ENCODE peak calls at places on chromosomes 12 and 14, in five cellular contexts. One of them, this sample, is unnamed. For H3K4me1 and H3K9me3, the result is how much of the 10 kb centered on the place peaks cover.

GRCh38 chr14:101124860-101125259 is 221.3 kb upstream of the RTL1 start:
- DNase-seq in CD4-positive, CD25-positive, alpha-beta regulatory T cell: no peak
- DNase-seq in RWPE2: no peak
- DNase-seq in heart left ventricle: no peak
- DNase-seq in A673: no peak
- DNase-seq in this sample: no peak

GRCh38 chr14:58280954-58281787 is 17.2 kb upstream of the ARID4A start:
- DNase-seq in RWPE2: no peak
- DNase-seq in CD4-positive, CD25-positive, alpha-beta regulatory T cell: peak
- DNase-seq in A673: peak
- DNase-seq in heart left ventricle: peak
- DNase-seq in this sample: no peak

GRCh38 chr14:65101631-65102440 is 481 bp downstream of the MAX start:
- DNase-seq in RWPE2: no peak
- DNase-seq in heart left ventricle: peak
- DNase-seq in CD4-positive, CD25-positive, alpha-beta regulatory T cell: peak
- DNase-seq in A673: peak
- DNase-seq in this sample: peak

GRCh38 chr12:57280234-57281062 is 29.5 kb upstream of the STAC3 start:
- DNase-seq in heart left ventricle: no peak
- DNase-seq in RWPE2: peak
- DNase-seq in CD4-positive, CD25-positive, alpha-beta regulatory T cell: peak
- DNase-seq in A673: peak
- DNase-seq in this sample: peak

GRCh38 chr12:76259660-76260389 is 88.4 kb downstream of the BBS10 start:
- DNase-seq in RWPE2: no peak
- DNase-seq in CD4-positive, CD25-positive, alpha-beta regulatory T cell: no peak
- DNase-seq in heart left ventricle: no peak
- DNase-seq in A673: peak
- DNase-seq in this sample: no peak

GRCh38 chr12:100106861-100107260 is 35.8 kb downstream of the BLTP3B start:
- DNase-seq in A673: no peak
- DNase-seq in RWPE2: no peak
- DNase-seq in CD4-positive, CD25-positive, alpha-beta regulatory T cell: no peak
- DNase-seq in heart left ventricle: no peak
- DNase-seq in this sample: no peak

GRCh38 chr12:4141344-4142270 is 132.0 kb upstream of the CCND2 start:
- DNase-seq in CD4-positive, CD25-positive, alpha-beta regulatory T cell: peak
- DNase-seq in heart left ventricle: peak
- DNase-seq in A673: no peak
- DNase-seq in RWPE2: peak
- DNase-seq in this sample: no peak

GRCh38 chr14:103142031-103142430 is 18.8 kb downstream of the TNFAIP2 start:
- DNase-seq in CD4-positive, CD25-positive, alpha-beta regulatory T cell: no peak
- DNase-seq in A673: no peak
- DNase-seq in RWPE2: no peak
- DNase-seq in heart left ventricle: no peak
- DNase-seq in this sample: no peak

GRCh38 chr14:60867503-60868172 is 113.2 kb downstream of the TRMT5 start:
- DNase-seq in RWPE2: no peak
- DNase-seq in CD4-positive, CD25-positive, alpha-beta regulatory T cell: no peak
- DNase-seq in heart left ventricle: no peak
- DNase-seq in A673: no peak
- DNase-seq in this sample: no peak

GRCh38 chr14:79614443-79614842 is 596.9 kb downstream of the DIO2 start:
- DNase-seq in A673: no peak
- DNase-seq in CD4-positive, CD25-positive, alpha-beta regulatory T cell: no peak
- DNase-seq in heart left ventricle: no peak
- DNase-seq in RWPE2: no peak
- DNase-seq in this sample: no peak

GRCh38 chr12:101698782-101699347 is 1.4 kb downstream of the CHPT1 start:
- DNase-seq in A673: peak
- DNase-seq in heart left ventricle: no peak
- DNase-seq in RWPE2: no peak
- DNase-seq in CD4-positive, CD25-positive, alpha-beta regulatory T cell: peak
- DNase-seq in this sample: peak

GRCh38 chr14:92760524-92760805 is 12.0 kb upstream of the LGMN start:
- DNase-seq in CD4-positive, CD25-positive, alpha-beta regulatory T cell: no peak
- DNase-seq in RWPE2: no peak
- DNase-seq in heart left ventricle: no peak
- DNase-seq in A673: no peak
- DNase-seq in this sample: no peak

GRCh38 chr14:63647696-63648410 is 6.2 kb upstream of the WDR89 start:
- DNase-seq in CD4-positive, CD25-positive, alpha-beta regulatory T cell: no peak
- DNase-seq in heart left ventricle: no peak
- DNase-seq in A673: no peak
- DNase-seq in RWPE2: no peak
- DNase-seq in this sample: no peak

GRCh38 chr12:8668441-8668840 is 5.8 kb upstream of the MFAP5 start:
- DNase-seq in A673: no peak
- DNase-seq in RWPE2: no peak
- DNase-seq in heart left ventricle: no peak
- DNase-seq in CD4-positive, CD25-positive, alpha-beta regulatory T cell: no peak
- DNase-seq in this sample: no peak

GRCh38 chr12:26126340-26127284 is 1.8 kb upstream of the BHLHE41 start:
- DNase-seq in heart left ventricle: peak
- DNase-seq in CD4-positive, CD25-positive, alpha-beta regulatory T cell: peak
- DNase-seq in RWPE2: peak
- DNase-seq in A673: peak
- DNase-seq in this sample: peak

GRCh38 chr14:102779574-102780315 is 2.5 kb downstream of the TRAF3 start:
- DNase-seq in RWPE2: no peak
- DNase-seq in heart left ventricle: no peak
- DNase-seq in A673: no peak
- DNase-seq in CD4-positive, CD25-positive, alpha-beta regulatory T cell: no peak
- DNase-seq in this sample: peak

GRCh38 chr14:89899917-89900680 is 54.4 kb downstream of the EFCAB11 start:
- DNase-seq in CD4-positive, CD25-positive, alpha-beta regulatory T cell: peak
- DNase-seq in heart left ventricle: no peak
- DNase-seq in A673: peak
- DNase-seq in RWPE2: no peak
- DNase-seq in this sample: no peak

GRCh38 chr12:11150832-11151231 is 16.4 kb upstream of the TAS2R30 start:
- DNase-seq in RWPE2: no peak
- DNase-seq in CD4-positive, CD25-positive, alpha-beta regulatory T cell: no peak
- DNase-seq in heart left ventricle: no peak
- DNase-seq in A673: no peak
- DNase-seq in this sample: no peak

GRCh38 chr12:105409881-105410471 is 79.5 kb downstream of the C12orf75 start:
- DNase-seq in CD4-positive, CD25-positive, alpha-beta regulatory T cell: peak
- DNase-seq in A673: peak
- DNase-seq in RWPE2: no peak
- DNase-seq in heart left ventricle: peak
- DNase-seq in this sample: no peak

DNA sequence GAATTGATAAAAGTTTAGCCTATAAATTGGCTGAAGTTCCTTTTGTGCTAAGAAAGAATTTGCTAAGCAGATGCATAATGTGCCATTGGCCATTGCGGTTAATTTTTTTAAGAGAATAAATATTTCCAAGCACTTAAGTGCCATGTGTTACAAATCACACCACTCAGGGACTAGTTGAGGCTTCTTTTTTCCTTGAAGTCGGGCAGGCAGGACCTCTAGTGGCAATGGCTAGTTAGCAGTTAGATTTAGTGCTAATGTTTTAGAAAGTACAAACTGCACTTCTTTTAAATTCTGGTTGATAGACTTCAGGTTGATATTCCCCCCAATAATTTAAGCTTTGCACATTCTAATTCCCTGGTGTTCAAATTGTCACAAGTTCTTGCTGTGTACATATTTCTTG is 294.3 kb downstream of the APAF1 start:
- DNase-seq in heart left ventricle: no peak
- DNase-seq in A673: peak
- DNase-seq in CD4-positive, CD25-positive, alpha-beta regulatory T cell: peak
- DNase-seq in RWPE2: no peak
- DNase-seq in this sample: no peak
- H3K4me3 ChIP-seq in heart left ventricle: no peak
- H3K4me3 ChIP-seq in A673: no peak
- H3K4me3 ChIP-seq in CD4-positive, CD25-positive, alpha-beta regulatory T cell: no peak
- H3K4me3 ChIP-seq in RWPE2: no peak
- H3K4me3 ChIP-seq in this sample: no peak

GRCh38 chr12:122845041-122845864 is 10.0 kb downstream of the HIP1R start:
- DNase-seq in heart left ventricle: no peak
- DNase-seq in RWPE2: peak
- DNase-seq in A673: no peak
- DNase-seq in CD4-positive, CD25-positive, alpha-beta regulatory T cell: no peak
- DNase-seq in this sample: peak
- H3K4me1 ChIP-seq in heart left ventricle: under half
- H3K4me1 ChIP-seq in RWPE2: under half
- H3K4me1 ChIP-seq in A673: under half
- H3K4me1 ChIP-seq in CD4-positive, CD25-positive, alpha-beta regulatory T cell: under half
- H3K4me1 ChIP-seq in this sample: under half

GRCh38 chr12:14402697-14403096 is 37.2 kb downstream of the ATF7IP start:
- DNase-seq in heart left ventricle: no peak
- DNase-seq in RWPE2: no peak
- DNase-seq in A673: no peak
- DNase-seq in CD4-positive, CD25-positive, alpha-beta regulatory T cell: no peak
- DNase-seq in this sample: no peak
- H3K9me3 ChIP-seq in heart left ventricle: under half
- H3K9me3 ChIP-seq in RWPE2: under half
- H3K9me3 ChIP-seq in A673: under half
- H3K9me3 ChIP-seq in CD4-positive, CD25-positive, alpha-beta regulatory T cell: under half
- H3K9me3 ChIP-seq in this sample: under half

DNA sequence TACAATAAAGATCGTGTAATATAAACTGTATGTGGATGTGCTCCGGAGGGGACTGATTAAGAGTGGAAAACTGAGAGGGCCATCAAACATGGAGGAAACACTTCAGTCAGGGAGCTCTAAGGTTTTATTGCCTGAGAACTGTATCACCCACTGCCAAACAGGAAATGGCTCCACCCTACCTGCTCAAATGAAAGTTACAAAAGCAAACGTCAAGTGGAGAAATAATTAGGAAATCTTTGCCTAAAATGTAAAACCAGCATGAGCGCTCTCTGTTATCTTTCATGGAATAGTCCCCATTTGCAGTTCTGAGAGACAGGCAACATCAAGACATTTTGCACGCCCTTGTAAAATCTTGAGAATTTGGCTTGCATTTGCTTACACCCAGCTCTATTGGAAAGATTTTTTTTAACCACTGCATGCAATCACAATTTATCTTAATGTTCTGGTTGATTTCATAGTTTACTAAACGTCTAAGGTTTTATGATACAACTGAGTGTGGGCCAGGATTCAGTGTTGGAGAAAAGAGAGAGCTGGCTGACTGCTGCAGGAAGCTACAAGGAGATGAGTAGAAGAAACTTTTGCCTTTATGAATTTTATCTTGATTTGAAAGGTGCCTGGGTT is 344.0 kb upstream of the PRICKLE1 start:
- DNase-seq in RWPE2: no peak
- DNase-seq in A673: no peak
- DNase-seq in CD4-positive, CD25-positive, alpha-beta regulatory T cell: no peak
- DNase-seq in heart left ventricle: no peak
- DNase-seq in this sample: no peak
- H3K4me3 ChIP-seq in RWPE2: no peak
- H3K4me3 ChIP-seq in A673: no peak
- H3K4me3 ChIP-seq in CD4-positive, CD25-positive, alpha-beta regulatory T cell: no peak
- H3K4me3 ChIP-seq in heart left ventricle: no peak
- H3K4me3 ChIP-seq in this sample: no peak

GRCh38 chr12:113090740-113091139 is 34.2 kb downstream of the DTX1 start:
- DNase-seq in CD4-positive, CD25-positive, alpha-beta regulatory T cell: no peak
- DNase-seq in A673: no peak
- DNase-seq in RWPE2: no peak
- DNase-seq in heart left ventricle: no peak
- DNase-seq in this sample: no peak

GRCh38 chr12:113088971-113089756 is 32.6 kb downstream of the DTX1 start:
- DNase-seq in A673: no peak
- DNase-seq in RWPE2: no peak
- DNase-seq in heart left ventricle: no peak
- DNase-seq in CD4-positive, CD25-positive, alpha-beta regulatory T cell: peak
- DNase-seq in this sample: no peak

GRCh38 chr12:113091506-113091905 is 35.0 kb downstream of the DTX1 start:
- DNase-seq in CD4-positive, CD25-positive, alpha-beta regulatory T cell: no peak
- DNase-seq in RWPE2: no peak
- DNase-seq in heart left ventricle: no peak
- DNase-seq in A673: no peak
- DNase-seq in this sample: no peak

GRCh38 chr12:113088037-113088436 is 31.5 kb downstream of the DTX1 start:
- DNase-seq in A673: no peak
- DNase-seq in CD4-positive, CD25-positive, alpha-beta regulatory T cell: no peak
- DNase-seq in heart left ventricle: no peak
- DNase-seq in RWPE2: no peak
- DNase-seq in this sample: no peak

DNA sequence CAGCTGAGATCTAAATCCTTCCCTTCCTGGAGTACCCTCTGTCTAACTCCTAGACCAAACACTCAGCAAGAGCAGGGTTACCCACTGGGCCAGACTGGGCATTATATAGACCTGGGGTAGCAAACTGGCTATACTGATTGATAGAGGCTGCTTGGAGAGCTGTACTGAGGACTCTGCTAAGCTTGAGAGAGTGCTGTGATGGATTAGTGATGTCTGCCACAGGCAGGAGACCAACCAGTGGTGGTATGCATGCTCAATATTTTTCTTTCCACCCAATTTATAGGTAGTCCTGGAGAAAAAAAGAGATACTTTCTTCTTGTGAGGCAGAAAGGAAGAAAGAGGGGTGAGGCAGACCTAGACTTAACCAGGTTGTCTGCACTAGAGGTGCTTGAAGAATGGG is 33.3 kb downstream of the DTX1 start:
- DNase-seq in RWPE2: no peak
- DNase-seq in A673: no peak
- DNase-seq in CD4-positive, CD25-positive, alpha-beta regulatory T cell: no peak
- DNase-seq in heart left ventricle: no peak
- DNase-seq in this sample: no peak
- H3K4me1 ChIP-seq in RWPE2: under half
- H3K4me1 ChIP-seq in A673: under half
- H3K4me1 ChIP-seq in CD4-positive, CD25-positive, alpha-beta regulatory T cell: half or more
- H3K4me1 ChIP-seq in heart left ventricle: under half
- H3K4me1 ChIP-seq in this sample: under half

GRCh38 chr12:132529156-132529839 is 39.3 kb downstream of the FBRSL1 start:
- DNase-seq in CD4-positive, CD25-positive, alpha-beta regulatory T cell: no peak
- DNase-seq in RWPE2: no peak
- DNase-seq in heart left ventricle: no peak
- DNase-seq in A673: no peak
- DNase-seq in this sample: no peak

GRCh38 chr12:132530851-132531250 is 40.9 kb downstream of the FBRSL1 start:
- DNase-seq in RWPE2: no peak
- DNase-seq in A673: no peak
- DNase-seq in heart left ventricle: no peak
- DNase-seq in CD4-positive, CD25-positive, alpha-beta regulatory T cell: no peak
- DNase-seq in this sample: no peak

GRCh38 chr12:132529899-132530298 is 39.9 kb downstream of the FBRSL1 start:
- DNase-seq in A673: no peak
- DNase-seq in heart left ventricle: no peak
- DNase-seq in RWPE2: no peak
- DNase-seq in CD4-positive, CD25-positive, alpha-beta regulatory T cell: no peak
- DNase-seq in this sample: no peak

GRCh38 chr12:132528564-132529106 is 38.7 kb downstream of the FBRSL1 start:
- DNase-seq in RWPE2: no peak
- DNase-seq in A673: no peak
- DNase-seq in CD4-positive, CD25-positive, alpha-beta regulatory T cell: no peak
- DNase-seq in heart left ventricle: no peak
- DNase-seq in this sample: no peak

GRCh38 chr12:132530451-132530850 is 40.5 kb downstream of the FBRSL1 start:
- DNase-seq in CD4-positive, CD25-positive, alpha-beta regulatory T cell: no peak
- DNase-seq in A673: no peak
- DNase-seq in heart left ventricle: no peak
- DNase-seq in RWPE2: no peak
- DNase-seq in this sample: no peak
- H3K9me3 ChIP-seq in CD4-positive, CD25-positive, alpha-beta regulatory T cell: under half
- H3K9me3 ChIP-seq in A673: under half
- H3K9me3 ChIP-seq in heart left ventricle: under half
- H3K9me3 ChIP-seq in RWPE2: under half
- H3K9me3 ChIP-seq in this sample: under half

This sample was measured in mucosa of descending colon.